ENCODE peak calls at places on chromosomes 5 and 9, in eight cellular contexts. G is neural progenitor cell; C is activated T-helper 2 cell treated with anti-CD3 and anti-CD28 coated beads, Interferon-gamma antibody, Interleukin-2, Interleukin-4, amounts not matched to agents 10 μg/mL and 5 μg/mL and 100 μg/mL, durations not matched to agents 14 hours and 24 hours and 36 hours; W is stimulated activated naive CD4-positive, alpha-beta T cell; U is type B pancreatic cell; T is NCI-H1092; M is tibial artery; Y is stimulated activated CD4-positive, alpha-beta T cell treated with anti-CD3 and anti-CD28 coated beads, Interleukin-1b, Interleukin-23, amount 100 ng/mL, for 4 hours. F is an unnamed sample.

GRCh38 chr5:91417219-91417618 is 34.1 kb upstream of the ARRDC3 start:
- DNase-seq in G (no peak), C (no peak), W (no peak), U (no peak), T (no peak), M (no peak), Y (no peak), F (no peak)

GRCh38 chr5:81788271-81788670 is 37.4 kb upstream of the SSBP2 start:
- DNase-seq in G (no peak), C (no peak), W (no peak), U (no peak), T (no peak), M (no peak), Y (no peak), F (no peak)

GRCh38 chr5:124724357-124725039 is 21.9 kb downstream of the ZNF608 start:
- DNase-seq in G (no peak), C (no peak), W (no peak), U (no peak), T (no peak), M (no peak), Y (no peak), F (no peak)

GRCh38 chr9:137423810-137424291 is 658 bp downstream of the NOXA1 start:
- DNase-seq in G (no peak), C (no peak), W (no peak), U (no peak), T (no peak), M (no peak), Y (no peak), F (no peak)

GRCh38 chr5:142277796-142278195 is 47.0 kb downstream of the SPRY4 start:
- DNase-seq in G (peak; percentile 27), C (no peak), W (no peak), U (no peak), T (no peak), M (no peak), Y (no peak), F (no peak)

GRCh38 chr5:69450116-69450515 is 35.2 kb downstream of the MARVELD2 start:
- DNase-seq in G (no peak), C (no peak), W (no peak), U (no peak), T (no peak), M (no peak), Y (no peak), F (no peak)

GRCh38 chr5:72122619-72123018 is 15.3 kb downstream of the MAP1B start:
- DNase-seq in G (no peak), C (no peak), W (no peak), U (no peak), T (no peak), M (no peak), Y (no peak), F (no peak)

GRCh38 chr9:108884701-108885100 is 22.6 kb downstream of the ACTL7A start:
- DNase-seq in G (no peak), C (no peak), W (no peak), U (no peak), T (no peak), M (no peak), Y (no peak), F (no peak)

GRCh38 chr5:31385774-31386537 is 145.9 kb downstream of the DROSHA start:
- DNase-seq in G (no peak), C (no peak), W (no peak), U (no peak), T (no peak), M (no peak), Y (no peak), F (no peak)

GRCh38 chr5:10479226-10479721 is 37.6 kb downstream of the ROPN1L start:
- DNase-seq in G (no peak), C (no peak), W (no peak), U (no peak), T (no peak), M (no peak), Y (no peak), F (no peak)

GRCh38 chr5:157327771-157328170 is 61.8 kb downstream of the CYFIP2 start:
- DNase-seq in G (no peak), C (no peak), W (peak; percentile 25), U (no peak), T (no peak), M (no peak), Y (no peak), F (no peak)

GRCh38 chr5:181192337-181193046 is 12.5 kb downstream of the TRIM7 start:
- DNase-seq in G (no peak), C (no peak), W (no peak), U (no peak), T (no peak), M (no peak), Y (no peak), F (no peak)

GRCh38 chr5:1419476-1420210 is 25.6 kb downstream of the SLC6A3 start:
- DNase-seq in G (no peak), C (no peak), W (no peak), U (no peak), T (no peak), M (no peak), Y (no peak), F (no peak)

F was measured in NCI-H2029 treated with DMSO at 0.1 percent for 48 hours.